ENCODE peak calls at places on chromosomes 6 and 20, in six cellular contexts. R is CD4-positive, alpha-beta T cell; O is T1000; T is myocyte; L is naive thymus-derived CD8-positive, alpha-beta T cell; P is iPS-NIHi11. S is an unnamed sample.

GRCh38 chr20:13220194-13220856 is 749 bp upstream of the ISM1 start:
- DNase-seq in T (peak; percentile 13), O (no peak), R (peak; percentile 19), L (no peak), P (peak; percentile 65), S (no peak)

GRCh38 chr20:20223981-20224380 is 143.9 kb upstream of the INSM1 start:
- DNase-seq in P (no peak), R (no peak), T (no peak), L (no peak), O (no peak), S (no peak)

GRCh38 chr6:123965894-123966293 is 162.2 kb downstream of the NKAIN2 start:
- DNase-seq in L (no peak), O (no peak), T (peak; percentile 56), P (peak; percentile 17), R (no peak), S (no peak)

GRCh38 chr6:170114956-170115855 is 175.7 kb downstream of the DLL1 start:
- DNase-seq in T (no peak), O (no peak), R (no peak), P (no peak), L (peak; percentile 38), S (no peak)

GRCh38 chr6:149728499-149729234 is 10.8 kb upstream of the LATS1 start:
- DNase-seq in O (no peak), P (no peak), R (no peak), T (no peak), L (no peak), S (no peak)

GRCh38 chr20:23629017-23629541 is 8.7 kb downstream of the CST3 start:
- DNase-seq in O (peak; percentile 44), R (no peak), P (no peak), L (no peak), T (peak; percentile 94), S (peak; percentile 48)

GRCh38 chr20:57772349-57772964 is 62.6 kb upstream of the PMEPA1 start:
- DNase-seq in O (peak; percentile 59), R (peak; percentile 17), T (peak; percentile 64), L (no peak), P (peak; percentile 41), S (no peak)

GRCh38 chr6:105769987-105770386 is 316.1 kb upstream of the PRDM1 start:
- DNase-seq in R (no peak), P (no peak), L (no peak), T (no peak), O (no peak), S (no peak)

GRCh38 chr6:43203718-43204095 is 21.7 kb downstream of the CUL9 start:
- DNase-seq in T (no peak), R (no peak), L (no peak), P (no peak), O (no peak), S (no peak)

GRCh38 chr6:37517411-37517812 is 17.7 kb upstream of the CCDC167 start:
- DNase-seq in T (no peak), O (no peak), P (no peak), L (peak; percentile 91), R (peak; percentile 72), S (no peak)

GRCh38 chr6:144314003-144314485 is 28.9 kb downstream of the UTRN start:
- DNase-seq in R (no peak), P (no peak), L (no peak), T (peak; percentile 53), O (no peak), S (peak; percentile 45)

GRCh38 chr6:11323666-11324452 is 91.4 kb upstream of the NEDD9 start:
- DNase-seq in O (no peak), T (no peak), L (no peak), R (no peak), P (no peak), S (no peak)

GRCh38 chr6:31336872-31337496 is 20.0 kb downstream of the HLA-B start:
- DNase-seq in L (no peak), T (no peak), P (no peak), O (no peak), R (no peak), S (no peak)

GRCh38 chr20:57290178-57290484 is 23.7 kb upstream of the BMP7 start:
- DNase-seq in O (no peak), P (no peak), T (no peak), L (no peak), R (no peak), S (no peak)

GRCh38 chr6:20056350-20056992 is 155.8 kb downstream of the MBOAT1 start:
- DNase-seq in T (peak; percentile 45), O (no peak), R (no peak), L (no peak), P (peak; percentile 45), S (no peak)

GRCh38 chr6:30122515-30122914 is 9.6 kb upstream of the TRIM31 start:
- DNase-seq in T (no peak), R (no peak), P (no peak), O (no peak), L (no peak), S (no peak)